ENCODE peak calls at places on chromosomes 16 and 17, in four cellular contexts. One of them, this sample, is unnamed.

GRCh38 chr17:258045-258734 is 76.7 kb upstream of the DOC2B start:
- DNase-seq in GM12878: no peak
- DNase-seq in A549: no peak
- DNase-seq in K562: no peak
- DNase-seq in this sample: no peak

GRCh38 chr16:63361032-63361624 is 1324.9 kb upstream of the CDH8 start:
- DNase-seq in K562: peak
- DNase-seq in GM12878: no peak
- DNase-seq in A549: peak
- DNase-seq in this sample: peak

GRCh38 chr17:61127960-61128359 is 271.7 kb upstream of the TBX2 start:
- DNase-seq in K562: no peak
- DNase-seq in A549: no peak
- DNase-seq in GM12878: no peak
- DNase-seq in this sample: no peak

GRCh38 chr16:58086381-58087208 is 42.6 kb downstream of the CFAP20 start:
- DNase-seq in A549: no peak
- DNase-seq in K562: no peak
- DNase-seq in GM12878: no peak
- DNase-seq in this sample: no peak

GRCh38 chr17:62206550-62206949 is 141.5 kb upstream of the MED13 start:
- DNase-seq in GM12878: no peak
- DNase-seq in K562: no peak
- DNase-seq in A549: no peak
- DNase-seq in this sample: no peak

GRCh38 chr16:19429271-19429670 is 11.6 kb downstream of the TMC5 start:
- DNase-seq in GM12878: no peak
- DNase-seq in A549: no peak
- DNase-seq in K562: no peak
- DNase-seq in this sample: no peak

GRCh38 chr17:21452377-21453143 is 76.4 kb downstream of the KCNJ12 start:
- DNase-seq in GM12878: no peak
- DNase-seq in A549: no peak
- DNase-seq in K562: peak
- DNase-seq in this sample: peak

GRCh38 chr17:15321556-15322250 is 19.7 kb downstream of the TEKT3 start:
- DNase-seq in A549: no peak
- DNase-seq in K562: no peak
- DNase-seq in GM12878: no peak
- DNase-seq in this sample: no peak

GRCh38 chr16:4082474-4083044 is 33.7 kb downstream of the ADCY9 start:
- DNase-seq in GM12878: no peak
- DNase-seq in K562: no peak
- DNase-seq in A549: no peak
- DNase-seq in this sample: no peak

GRCh38 chr17:56373981-56374380 is 219.5 kb upstream of the NOG start:
- DNase-seq in GM12878: no peak
- DNase-seq in K562: no peak
- DNase-seq in A549: no peak
- DNase-seq in this sample: no peak

GRCh38 chr17:37191219-37191618 is 184.6 kb upstream of the C17orf78 start:
- DNase-seq in A549: no peak
- DNase-seq in K562: no peak
- DNase-seq in GM12878: no peak
- DNase-seq in this sample: no peak

GRCh38 chr17:45852535-45853297 is 8.0 kb downstream of the SPPL2C start:
- DNase-seq in A549: peak
- DNase-seq in GM12878: no peak
- DNase-seq in K562: peak
- DNase-seq in this sample: peak

GRCh38 chr17:13410214-13410613 is 191.5 kb downstream of the HS3ST3A1 start:
- DNase-seq in K562: no peak
- DNase-seq in A549: no peak
- DNase-seq in GM12878: no peak
- DNase-seq in this sample: no peak

GRCh38 chr16:9338510-9338909 is 247.1 kb downstream of the HAPSTR1 start:
- DNase-seq in A549: no peak
- DNase-seq in K562: no peak
- DNase-seq in GM12878: no peak
- DNase-seq in this sample: no peak

GRCh38 chr16:86812363-86812970 is 234.1 kb downstream of the FOXL1 start:
- DNase-seq in A549: no peak
- DNase-seq in GM12878: no peak
- DNase-seq in K562: no peak
- DNase-seq in this sample: no peak

GRCh38 chr16:87965973-87966667 is 14.9 kb downstream of the BANP start:
- DNase-seq in GM12878: no peak
- DNase-seq in K562: no peak
- DNase-seq in A549: no peak
- DNase-seq in this sample: no peak

GRCh38 chr16:49623501-49624266 is 232.2 kb downstream of the ZNF423 start:
- DNase-seq in GM12878: no peak
- DNase-seq in A549: no peak
- DNase-seq in K562: no peak
- DNase-seq in this sample: no peak

GRCh38 chr16:24789881-24790280 is 55.9 kb upstream of the SLC5A11 start:
- DNase-seq in A549: no peak
- DNase-seq in K562: no peak
- DNase-seq in GM12878: no peak
- DNase-seq in this sample: no peak

GRCh38 chr17:21539146-21539545 is 153.2 kb upstream of the KCNJ18 start:
- DNase-seq in A549: no peak
- DNase-seq in K562: no peak
- DNase-seq in GM12878: no peak
- DNase-seq in this sample: no peak

GRCh38 chr17:7084058-7084457 is 4.0 kb upstream of the CLEC10A start:
- DNase-seq in K562: no peak
- DNase-seq in A549: no peak
- DNase-seq in GM12878: no peak
- DNase-seq in this sample: no peak

GRCh38 chr17:46972346-46972745 is 6.7 kb downstream of the RPRML start:
- DNase-seq in GM12878: no peak
- DNase-seq in A549: no peak
- DNase-seq in K562: no peak
- DNase-seq in this sample: no peak

GRCh38 chr17:56863974-56864373 is 30.0 kb downstream of the DGKE start:
- DNase-seq in GM12878: no peak
- DNase-seq in K562: no peak
- DNase-seq in A549: no peak
- DNase-seq in this sample: no peak

GRCh38 chr17:59842901-59843652 is 49.7 kb downstream of the TUBD1 start:
- DNase-seq in GM12878: peak
- DNase-seq in A549: peak
- DNase-seq in K562: peak
- DNase-seq in this sample: peak

GRCh38 chr17:37490638-37491614 is 1.2 kb downstream of the DUSP14 start:
- DNase-seq in K562: peak
- DNase-seq in A549: peak
- DNase-seq in GM12878: no peak
- DNase-seq in this sample: peak

GRCh38 chr17:718075-718474 is 3.4 kb upstream of the VPS53 start:
- DNase-seq in A549: no peak
- DNase-seq in GM12878: no peak
- DNase-seq in K562: no peak
- DNase-seq in this sample: no peak

GRCh38 chr17:32486091-32486700 is 597 bp upstream of the CDK5R1 start:
- DNase-seq in K562: peak
- DNase-seq in A549: peak
- DNase-seq in GM12878: no peak
- DNase-seq in this sample: peak

GRCh38 chr17:6054372-6054771 is 15.8 kb upstream of the WSCD1 start:
- DNase-seq in A549: no peak
- DNase-seq in GM12878: no peak
- DNase-seq in K562: no peak
- DNase-seq in this sample: no peak

GRCh38 chr17:21239680-21240374 is 13.4 kb downstream of the NATD1 start:
- DNase-seq in A549: peak
- DNase-seq in K562: peak
- DNase-seq in GM12878: no peak
- DNase-seq in this sample: peak

GRCh38 chr16:64629622-64630021 is 492.2 kb downstream of the CDH11 start:
- DNase-seq in A549: no peak
- DNase-seq in GM12878: no peak
- DNase-seq in K562: no peak
- DNase-seq in this sample: no peak

GRCh38 chr17:80937501-80938356 is 53.9 kb upstream of the CHMP6 start:
- DNase-seq in K562: no peak
- DNase-seq in GM12878: no peak
- DNase-seq in A549: no peak
- DNase-seq in this sample: peak

GRCh38 chr17:32869345-32870026 is 7.4 kb downstream of the MYO1D start:
- DNase-seq in A549: no peak
- DNase-seq in K562: no peak
- DNase-seq in GM12878: no peak
- DNase-seq in this sample: no peak

GRCh38 chr17:81154961-81155360 is 10.3 kb upstream of the PVALEF start:
- DNase-seq in A549: no peak
- DNase-seq in GM12878: no peak
- DNase-seq in K562: no peak
- DNase-seq in this sample: peak

GRCh38 chr16:84545114-84545737 is 40.8 kb upstream of the MEAK7 start:
- DNase-seq in A549: no peak
- DNase-seq in GM12878: no peak
- DNase-seq in K562: no peak
- DNase-seq in this sample: no peak

DNA sequence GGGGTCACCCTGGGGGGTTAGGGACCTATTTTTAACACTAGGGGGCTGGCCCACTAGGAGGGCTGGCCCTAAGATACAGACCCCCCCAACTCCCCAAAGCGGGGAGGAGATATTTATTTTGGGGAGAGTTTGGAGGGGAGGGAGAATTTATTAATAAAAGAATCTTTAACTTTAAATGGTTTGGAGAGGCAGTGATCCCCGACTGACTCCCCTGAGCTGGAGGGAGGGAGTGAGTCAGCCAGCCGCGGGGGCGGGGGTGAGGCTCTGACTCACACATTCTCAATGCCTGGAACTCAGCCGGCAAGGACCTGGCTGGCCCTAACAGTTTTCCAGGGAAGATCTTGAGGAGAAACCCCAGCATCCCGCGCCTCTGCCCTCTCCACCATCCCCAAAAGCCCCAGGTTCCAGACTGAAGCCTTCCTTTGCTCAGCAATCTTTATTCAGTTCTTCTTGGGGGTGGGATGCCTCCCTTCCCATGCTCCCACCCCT is 1.5 kb downstream of the HCFC1R1 start:
- DNase-seq in A549: peak
- DNase-seq in GM12878: no peak
- DNase-seq in K562: peak
- DNase-seq in this sample: peak
- TF ChIP-seq MAX in A549: peak
- TF ChIP-seq MAX in GM12878: no peak
- TF ChIP-seq MAX in K562: no peak
- TF ChIP-seq MAX in this sample: no peak

GRCh38 chr17:41957058-41957868 is 9.3 kb upstream of the CNP start:
- DNase-seq in GM12878: no peak
- DNase-seq in K562: no peak
- DNase-seq in A549: no peak
- DNase-seq in this sample: peak
- TF ChIP-seq MYC in GM12878: no peak
- TF ChIP-seq MYC in K562: no peak
- TF ChIP-seq MYC in A549: no peak
- TF ChIP-seq MYC in this sample: peak

DNA sequence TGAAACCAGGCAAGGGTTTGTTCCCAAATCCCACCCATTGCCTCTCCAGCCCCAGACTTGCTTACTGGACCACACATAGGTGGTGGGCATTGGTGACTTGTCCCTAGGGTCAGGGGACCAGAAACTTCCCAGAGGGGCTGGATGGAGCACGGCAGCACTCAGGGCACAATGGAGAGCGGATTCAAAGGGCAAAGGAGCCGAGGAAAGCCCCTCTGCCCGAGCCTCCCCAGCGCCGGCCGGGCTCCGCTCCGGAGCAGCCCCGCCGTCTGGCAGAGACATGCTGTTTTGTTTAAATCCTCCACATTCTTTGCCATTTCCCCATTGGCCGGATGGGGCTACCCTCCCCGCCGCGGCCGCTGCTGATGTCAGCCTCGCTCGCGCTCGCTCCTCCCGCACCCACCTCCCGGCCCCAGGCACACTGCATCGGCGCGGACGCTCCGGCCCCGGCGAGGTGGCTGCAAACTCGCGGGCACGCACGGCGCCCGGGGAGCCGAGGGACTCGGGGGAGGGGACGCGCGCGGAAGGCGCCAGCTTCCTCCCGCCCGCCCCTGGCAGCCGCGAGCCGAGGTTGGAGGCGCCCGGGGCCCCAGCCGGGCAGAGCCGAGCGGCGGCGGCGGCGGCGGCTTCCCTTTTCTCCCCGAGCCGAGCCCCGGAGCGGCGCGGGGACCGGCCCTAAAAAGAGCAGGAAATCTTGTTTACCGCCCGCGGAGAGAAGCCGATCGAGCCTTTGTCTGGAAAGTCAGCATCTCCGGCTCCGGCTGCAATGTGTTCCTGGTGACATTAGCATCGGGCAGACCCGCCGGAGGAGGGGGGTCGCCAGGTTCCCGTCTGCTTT is at the start of gene PITPNC1:
- DNase-seq in GM12878: no peak
- DNase-seq in A549: peak
- DNase-seq in K562: peak
- DNase-seq in this sample: peak
- TF ChIP-seq CTCF in GM12878: no peak
- TF ChIP-seq CTCF in A549: peak
- TF ChIP-seq CTCF in K562: no peak
- TF ChIP-seq CTCF in this sample: no peak

GRCh38 chr16:79283578-79283977 is 317.0 kb downstream of the MAF start:
- DNase-seq in A549: no peak
- DNase-seq in K562: no peak
- DNase-seq in GM12878: no peak
- DNase-seq in this sample: no peak
- TF ChIP-seq MAX in A549: no peak
- TF ChIP-seq MAX in K562: no peak
- TF ChIP-seq MAX in GM12878: no peak
- TF ChIP-seq MAX in this sample: no peak

GRCh38 chr16:71920658-71921057 is 25.3 kb downstream of the IST1 start:
- DNase-seq in K562: no peak
- DNase-seq in GM12878: no peak
- DNase-seq in A549: no peak
- DNase-seq in this sample: no peak

GRCh38 chr16:71919033-71919432 is 23.7 kb downstream of the IST1 start:
- DNase-seq in K562: no peak
- DNase-seq in GM12878: no peak
- DNase-seq in A549: no peak
- DNase-seq in this sample: peak

GRCh38 chr16:71915350-71915749 is 20.0 kb downstream of the IST1 start:
- DNase-seq in GM12878: no peak
- DNase-seq in A549: no peak
- DNase-seq in K562: no peak
- DNase-seq in this sample: no peak

GRCh38 chr16:71916397-71916920 is 21.1 kb downstream of the IST1 start:
- DNase-seq in A549: no peak
- DNase-seq in K562: no peak
- DNase-seq in GM12878: no peak
- DNase-seq in this sample: no peak

GRCh38 chr16:71917900-71918299 is 22.6 kb downstream of the IST1 start:
- DNase-seq in K562: no peak
- DNase-seq in A549: no peak
- DNase-seq in GM12878: no peak
- DNase-seq in this sample: no peak
- TF ChIP-seq MYC in K562: no peak
- TF ChIP-seq MYC in A549: no peak
- TF ChIP-seq MYC in GM12878: no peak
- TF ChIP-seq MYC in this sample: no peak